ENCODE peak calls at places on chromosomes 1 and 21, in seven cellular contexts. C, X, M, L, P, H and N are unnamed samples.

GRCh38 chr1:63524166-63524565 is 841 bp downstream of the EFCAB7 start:
- DNase-seq in C (no peak), X (no peak), M (no peak), L (no peak), P (peak; percentile 4), H (no peak), N (no peak)

GRCh38 chr21:39062196-39062900 is 120.9 kb downstream of the PSMG1 start:
- DNase-seq in C (no peak), X (no peak), M (no peak), L (no peak), P (no peak), H (no peak), N (no peak)

GRCh38 chr1:92259350-92259749 is 39.4 kb downstream of the GLMN start:
- DNase-seq in C (no peak), X (no peak), M (no peak), L (no peak), P (no peak), H (no peak), N (no peak)

GRCh38 chr1:116375165-116375883 is 2.3 kb downstream of the ATP1A1 start:
- DNase-seq in C (no peak), X (no peak), M (no peak), L (no peak), P (no peak), H (peak; percentile 25), N (no peak)

GRCh38 chr1:180988221-180988826 is 34.3 kb downstream of the STX6 start:
- DNase-seq in C (no peak), X (no peak), M (no peak), L (no peak), P (no peak), H (peak; percentile 47), N (no peak)

GRCh38 chr1:240031009-240031408 is 60.7 kb upstream of the FMN2 start:
- DNase-seq in C (no peak), X (no peak), M (no peak), L (no peak), P (no peak), H (peak; percentile 2), N (no peak)

GRCh38 chr1:58528518-58528917 is 18.0 kb downstream of the OMA1 start:
- DNase-seq in C (no peak), X (no peak), M (no peak), L (no peak), P (no peak), H (no peak), N (no peak)

GRCh38 chr1:210236840-210237409 is 4.3 kb downstream of the SERTAD4 start:
- DNase-seq in C (no peak), X (no peak), M (no peak), L (no peak), P (no peak), H (no peak), N (no peak)

GRCh38 chr21:41777934-41778815 is 11.3 kb upstream of the RIPK4 start:
- DNase-seq in C (peak; percentile 97), X (peak; percentile 84), M (peak; percentile 67), L (no peak), P (peak; percentile 81), H (peak; percentile 51), N (peak; percentile 94)

GRCh38 chr1:10751561-10752085 is 44.8 kb downstream of the CASZ1 start:
- DNase-seq in C (no peak), X (no peak), M (no peak), L (no peak), P (no peak), H (no peak), N (no peak)

GRCh38 chr1:51499694-51500093 is 19.4 kb downstream of the EPS15 start:
- DNase-seq in C (no peak), X (no peak), M (no peak), L (no peak), P (no peak), H (no peak), N (no peak)

GRCh38 chr21:43193651-43194302 is 25.0 kb downstream of the CRYAA start:
- DNase-seq in C (no peak), X (no peak), M (no peak), L (no peak), P (peak; percentile 38), H (no peak), N (no peak)

GRCh38 chr1:46491500-46492268 is 2.0 kb downstream of the DMBX1 start:
- DNase-seq in C (no peak), X (no peak), M (no peak), L (no peak), P (no peak), H (no peak), N (no peak)

GRCh38 chr1:34645109-34645688 is 109.6 kb upstream of the GJB5 start:
- DNase-seq in C (no peak), X (no peak), M (no peak), L (no peak), P (no peak), H (no peak), N (no peak)

GRCh38 chr1:213065800-213066199 is 14.8 kb downstream of the RPS6KC1 start:
- DNase-seq in C (no peak), X (no peak), M (no peak), L (no peak), P (no peak), H (no peak), N (no peak)

GRCh38 chr1:101632548-101633256 is 364.0 kb downstream of the OLFM3 start:
- DNase-seq in C (no peak), X (no peak), M (no peak), L (no peak), P (no peak), H (no peak), N (no peak)

DNA sequence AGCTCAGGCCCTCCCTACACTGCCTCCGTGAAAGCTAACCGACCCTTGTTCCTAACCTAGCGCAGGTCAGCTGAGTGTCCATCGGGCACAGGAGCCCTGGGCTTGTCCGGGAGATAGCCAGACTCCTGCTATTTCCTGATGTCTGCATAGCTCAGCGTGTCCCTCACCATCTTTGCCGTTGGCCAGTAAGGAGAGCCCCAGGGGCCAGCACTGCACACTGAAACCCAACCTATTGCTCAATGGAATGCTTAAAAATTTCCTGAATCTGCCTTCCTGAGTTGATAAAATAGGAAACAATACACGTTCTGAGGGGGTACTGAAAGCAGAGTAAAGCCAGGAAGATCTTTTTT is 2.2 kb downstream of the RUNX1 start:
- DNase-seq in C (no peak), X (no peak), M (no peak), L (no peak), P (no peak), H (peak; percentile 5), N (no peak)
- TF ChIP-seq JUND in C (no peak), X (no peak), M (no peak), L (no peak), P (no peak), H (no peak), N (no peak)

GRCh38 chr1:76135835-76136234 is 61.3 kb downstream of the ST6GALNAC3 start:
- DNase-seq in C (no peak), X (no peak), M (no peak), L (no peak), P (no peak), H (no peak), N (no peak)

GRCh38 chr1:76136894-76137293 is 62.3 kb downstream of the ST6GALNAC3 start:
- DNase-seq in C (no peak), X (no peak), M (no peak), L (no peak), P (no peak), H (no peak), N (no peak)

GRCh38 chr1:76140227-76140626 is 65.7 kb downstream of the ST6GALNAC3 start:
- DNase-seq in C (peak; percentile 54), X (no peak), M (no peak), L (no peak), P (no peak), H (no peak), N (no peak)

GRCh38 chr1:76137746-76138145 is 63.2 kb downstream of the ST6GALNAC3 start:
- DNase-seq in C (no peak), X (no peak), M (no peak), L (no peak), P (no peak), H (no peak), N (no peak)

DNA sequence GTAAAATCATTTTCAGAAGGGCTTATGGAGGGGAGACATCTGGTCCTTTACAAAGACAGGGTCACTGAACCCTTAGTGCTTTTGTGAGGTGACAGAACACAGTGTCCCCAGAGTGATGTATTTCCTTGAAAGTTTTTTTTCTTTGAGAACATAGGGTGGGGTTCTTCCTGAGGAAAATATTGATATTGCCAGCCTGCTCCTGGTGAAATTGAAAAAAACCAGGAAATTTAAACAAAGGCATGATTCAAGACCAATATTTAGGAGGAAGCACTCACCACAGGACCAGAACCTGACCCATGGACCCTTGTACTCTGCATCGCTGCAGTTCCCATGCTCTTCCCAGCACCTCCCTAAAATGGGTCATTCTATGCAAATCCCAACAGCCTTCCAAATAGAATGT is 63.7 kb downstream of the ST6GALNAC3 start:
- DNase-seq in C (no peak), X (no peak), M (no peak), L (no peak), P (no peak), H (no peak), N (no peak)
- TF ChIP-seq JUND in C (no peak), X (no peak), M (no peak), L (no peak), P (no peak), H (no peak), N (no peak)

DNA sequence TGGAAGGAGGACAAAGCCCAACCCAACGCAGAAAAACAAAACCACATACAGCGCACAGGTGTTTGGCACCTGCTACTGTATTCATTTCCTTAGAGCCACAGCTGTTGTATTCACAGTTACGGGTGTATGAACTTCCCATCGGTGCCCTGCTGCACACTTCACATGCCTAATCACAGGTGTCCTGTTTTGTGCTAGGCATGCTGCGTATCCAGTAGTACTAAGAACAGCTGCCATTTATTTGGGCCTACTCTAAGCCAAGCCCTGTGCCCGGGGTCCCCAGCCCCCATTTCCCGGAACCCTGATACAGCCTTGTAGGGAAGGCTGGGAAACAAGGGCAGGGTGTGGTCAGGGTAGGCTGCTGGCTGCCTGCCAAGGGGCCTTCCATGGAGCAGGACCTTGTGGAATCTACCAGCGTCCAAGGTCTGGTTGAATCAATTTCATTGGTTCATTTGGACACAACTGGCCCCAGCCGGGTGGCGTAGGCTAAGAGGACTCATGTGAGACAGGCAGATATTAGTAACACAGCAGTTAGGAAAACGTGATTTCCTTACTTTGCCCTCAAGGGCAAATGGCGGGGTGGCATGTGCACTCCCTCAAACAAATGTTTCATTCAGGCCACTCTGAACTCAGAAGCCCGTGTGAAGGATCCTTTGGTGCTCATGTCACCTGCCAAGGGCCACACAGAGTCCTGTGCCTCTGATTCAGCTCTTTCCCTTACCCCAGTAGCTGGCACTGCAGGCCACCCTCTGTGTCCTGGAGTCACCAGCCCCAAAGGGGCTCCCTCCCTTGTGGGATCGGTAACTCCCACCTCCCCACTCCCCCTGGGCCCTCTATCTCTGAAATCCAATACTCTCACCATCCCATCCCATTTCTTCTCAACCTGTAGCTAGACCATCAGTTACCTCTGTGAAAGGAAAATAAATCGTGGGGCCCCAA is 986 bp upstream of the RNF186 start:
- DNase-seq in C (no peak), X (no peak), M (no peak), L (no peak), P (no peak), H (peak; percentile 77), N (no peak)
- TF ChIP-seq JUND in C (no peak), X (no peak), M (no peak), L (no peak), P (no peak), H (no peak), N (no peak)

DNA sequence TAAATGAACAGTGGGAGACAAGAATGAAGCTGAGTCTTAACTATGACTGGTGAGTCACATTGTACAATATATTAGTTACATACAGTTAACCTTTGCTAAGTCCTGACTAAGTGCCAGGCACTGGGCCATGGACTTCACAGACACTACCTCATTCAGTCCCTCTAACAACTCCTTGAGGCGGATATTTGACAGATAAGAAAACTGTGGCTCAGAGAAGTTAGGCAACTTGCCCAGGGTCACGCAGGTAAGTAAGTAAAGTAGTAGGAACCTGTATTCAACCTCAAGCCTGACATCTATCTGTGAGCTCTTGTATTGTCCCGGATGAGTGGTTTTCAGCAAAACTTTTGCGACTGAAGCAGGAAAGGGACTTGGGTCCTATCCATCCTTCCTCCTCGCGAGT is 62.1 kb downstream of the GNG12 start:
- DNase-seq in C (no peak), X (no peak), M (peak; percentile 45), L (no peak), P (no peak), H (no peak), N (peak; percentile 6)
- TF ChIP-seq JUND in C (no peak), X (no peak), M (no peak), L (no peak), P (peak; percentile 9), H (no peak), N (no peak)